ENCODE peak calls at places on chromosome 14, in six cellular contexts. Y is GM12878, W is stomach, A is transverse colon, Q is spleen, F is HCT116. U is an unnamed sample.

GRCh38 chr14:74579447-74580274 is 32.4 kb downstream of the LTBP2 start:
- DNase-seq in Y (no peak), W (no peak), A (no peak), Q (peak), F (peak), U (no peak)

GRCh38 chr14:39303100-39303499 is 69.4 kb downstream of the MIA2 start:
- DNase-seq in Y (no peak), W (no peak), A (no peak), Q (no peak), F (no peak), U (no peak)

GRCh38 chr14:74491952-74492351 is 1.2 kb downstream of the NPC2 start:
- DNase-seq in Y (no peak), W (no peak), A (no peak), Q (no peak), F (no peak), U (no peak)

GRCh38 chr14:57068511-57068910 is 200.2 kb downstream of the EXOC5 start:
- DNase-seq in Y (no peak), W (no peak), A (no peak), Q (no peak), F (no peak), U (no peak)

GRCh38 chr14:101476931-101477553 is 84.3 kb upstream of the DIO3 start:
- DNase-seq in Y (no peak), W (peak), A (peak), Q (peak), F (peak), U (peak)

GRCh38 chr14:64758711-64759554 is 54.7 kb downstream of the PLEKHG3 start:
- DNase-seq in Y (no peak), W (peak), A (no peak), Q (peak), F (no peak), U (no peak)

GRCh38 chr14:59371762-59372161 is 93.4 kb downstream of the GPR135 start:
- DNase-seq in Y (no peak), W (no peak), A (no peak), Q (no peak), F (no peak), U (no peak)

GRCh38 chr14:22837750-22838538 is 1.6 kb downstream of the MMP14 start:
- DNase-seq in Y (no peak), W (no peak), A (peak), Q (peak), F (no peak), U (no peak)

GRCh38 chr14:34052658-34053014 is 101.8 kb upstream of the EGLN3 start:
- DNase-seq in Y (no peak), W (peak), A (no peak), Q (no peak), F (peak), U (no peak)

GRCh38 chr14:37232907-37233481 is 35.3 kb downstream of the MIPOL1 start:
- DNase-seq in Y (no peak), W (no peak), A (no peak), Q (no peak), F (peak), U (no peak)

GRCh38 chr14:100827751-100828447 is 2.0 kb downstream of the MEG3 start:
- DNase-seq in Y (no peak), W (no peak), A (no peak), Q (no peak), F (no peak), U (no peak)

GRCh38 chr14:32225378-32225920 is 22.4 kb upstream of the RNU6-8 start:
- DNase-seq in Y (no peak), W (no peak), A (no peak), Q (no peak), F (no peak), U (no peak)

GRCh38 chr14:51357250-51357649 is 117.2 kb downstream of the TMX1 start:
- DNase-seq in Y (no peak), W (no peak), A (no peak), Q (no peak), F (no peak), U (no peak)

GRCh38 chr14:104280085-104280901 is 141.9 kb downstream of the KIF26A start:
- DNase-seq in Y (no peak), W (peak), A (no peak), Q (peak), F (no peak), U (no peak)

GRCh38 chr14:35078082-35078481 is 32.0 kb downstream of the FAM177A1 start:
- DNase-seq in Y (no peak), W (no peak), A (no peak), Q (no peak), F (no peak), U (no peak)

GRCh38 chr14:96662116-96662901 is 134.9 kb upstream of the VRK1 start:
- DNase-seq in Y (no peak), W (no peak), A (no peak), Q (no peak), F (no peak), U (peak)

GRCh38 chr14:98204139-98204538 is 1067.9 kb downstream of the BCL11B start:
- DNase-seq in Y (no peak), W (no peak), A (no peak), Q (no peak), F (no peak), U (no peak)

GRCh38 chr14:53399057-53399456 is 245.9 kb upstream of the DDHD1 start:
- DNase-seq in Y (no peak), W (no peak), A (no peak), Q (no peak), F (peak), U (no peak)

GRCh38 chr14:23153891-23154796 is 29.3 kb downstream of the SLC7A8 start:
- DNase-seq in Y (no peak), W (peak), A (peak), Q (peak), F (peak), U (peak)

GRCh38 chr14:55180434-55180833 is 11.0 kb downstream of the DLGAP5 start:
- DNase-seq in Y (peak), W (no peak), A (no peak), Q (no peak), F (no peak), U (no peak)

GRCh38 chr14:52048641-52049204 is 20.1 kb downstream of the NID2 start:
- DNase-seq in Y (no peak), W (no peak), A (no peak), Q (no peak), F (no peak), U (no peak)

GRCh38 chr14:32560213-32560857 is 231.2 kb downstream of the AKAP6 start:
- DNase-seq in Y (no peak), W (peak), A (peak), Q (no peak), F (peak), U (no peak)

GRCh38 chr14:76773188-76773885 is 12.1 kb downstream of the VASH1 start:
- DNase-seq in Y (no peak), W (no peak), A (peak), Q (peak), F (no peak), U (peak)

DNA sequence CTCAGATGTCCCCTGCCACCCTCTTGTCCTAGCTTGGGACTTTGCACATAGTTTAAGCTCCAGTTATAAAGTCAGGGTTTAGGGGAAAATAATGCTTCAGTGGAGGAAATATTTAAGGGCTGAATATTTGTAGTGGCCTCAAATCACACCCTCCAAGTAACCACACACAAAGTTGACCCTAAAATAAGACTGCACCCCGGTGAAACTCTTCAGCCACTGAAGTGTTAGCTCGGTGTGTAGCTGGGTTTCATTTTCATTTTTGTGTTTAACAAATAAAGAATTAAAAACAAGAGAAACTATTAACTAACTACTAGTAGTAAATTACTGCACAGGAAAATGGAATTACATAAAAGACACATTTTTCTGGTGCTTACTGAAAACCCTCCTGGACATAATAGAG is 14.8 kb upstream of the BCL11B start:
- DNase-seq in Y (peak), W (no peak), A (no peak), Q (no peak), F (no peak), U (no peak)
- TF ChIP-seq POLR2A in Y (no peak), W (no peak), A (no peak), Q (no peak), F (no peak), U (no peak)

DNA sequence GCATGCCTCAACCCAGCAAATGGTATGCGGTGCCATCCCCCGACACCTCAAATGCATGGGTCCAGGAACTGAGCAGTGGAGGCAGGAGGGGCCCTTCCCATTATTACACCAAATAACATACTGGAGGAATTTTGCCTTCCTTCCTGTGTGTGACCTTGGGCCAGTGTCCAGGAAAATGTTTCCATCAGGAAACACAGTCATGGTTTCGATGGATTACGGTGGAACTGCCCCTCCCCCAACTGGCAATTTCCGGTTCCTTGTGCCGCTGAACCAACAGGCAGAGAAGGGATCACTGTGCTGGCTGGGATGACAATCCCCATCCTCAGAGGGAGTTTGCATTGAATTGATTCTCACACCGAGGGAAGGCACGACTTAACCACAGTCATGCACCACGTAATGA is 9.1 kb upstream of the CDC42BPB start:
- DNase-seq in Y (no peak), W (no peak), A (no peak), Q (peak), F (no peak), U (no peak)
- TF ChIP-seq POLR2AphosphoS5 in Y (no peak), W (no peak), A (no peak), Q (no peak), F (no peak), U (no peak)

GRCh38 chr14:91383439-91383838 is 34.2 kb downstream of the CCDC88C start:
- DNase-seq in Y (no peak), W (no peak), A (no peak), Q (no peak), F (no peak), U (no peak)
- TF ChIP-seq POLR2A in Y (no peak), W (no peak), A (no peak), Q (no peak), F (no peak), U (no peak)

GRCh38 chr14:87840906-87841305 is 152.1 kb downstream of the GALC start:
- DNase-seq in Y (no peak), W (no peak), A (no peak), Q (no peak), F (no peak), U (no peak)

GRCh38 chr14:87834594-87834993 is 158.4 kb downstream of the GALC start:
- DNase-seq in Y (no peak), W (no peak), A (no peak), Q (no peak), F (no peak), U (no peak)

GRCh38 chr14:87833026-87833425 is 160.0 kb downstream of the GALC start:
- DNase-seq in Y (no peak), W (no peak), A (no peak), Q (no peak), F (no peak), U (no peak)

DNA sequence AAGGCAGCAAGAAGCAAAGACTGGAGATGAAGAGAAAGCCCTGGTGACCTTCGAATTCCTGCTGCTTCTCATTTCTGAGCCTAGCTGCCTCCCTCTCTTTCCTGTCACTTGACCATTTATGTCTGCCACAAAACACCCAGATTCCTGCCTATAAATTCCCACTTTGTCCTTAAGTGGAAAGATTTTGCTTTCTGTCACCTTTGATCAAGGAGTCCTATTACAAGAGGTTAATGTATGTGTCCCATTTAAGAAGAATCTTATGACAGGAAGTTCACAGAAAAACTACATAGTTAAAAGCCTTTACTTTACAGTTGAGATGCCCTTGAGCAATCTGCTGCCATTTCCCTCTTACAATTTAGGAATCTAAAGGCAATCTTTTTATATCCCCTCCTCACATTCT is 155.7 kb downstream of the GALC start:
- DNase-seq in Y (no peak), W (no peak), A (no peak), Q (no peak), F (no peak), U (no peak)
- TF ChIP-seq POLR2AphosphoS5 in Y (no peak), W (no peak), A (no peak), Q (no peak), F (no peak), U (no peak)

GRCh38 chr14:79383031-79383430 is 828.3 kb downstream of the DIO2 start:
- DNase-seq in Y (no peak), W (no peak), A (no peak), Q (no peak), F (no peak), U (no peak)
- TF ChIP-seq POLR2A in Y (no peak), W (no peak), A (no peak), Q (no peak), F (no peak), U (no peak)